ENCODE peak calls at places on chromosomes 16 and 17, in eight cellular contexts. F is heart left ventricle; D is fibroblast of the conjunctiva; T is hippocampal formation; R is effector memory CD4-positive, alpha-beta T cell; K is LNCaP clone FGC; E is iris pigment epithelial cell; Y is aorta. O is an unnamed sample.

GRCh38 chr16:57509231-57509923 is 23.1 kb upstream of the DOK4 start:
- DNase-seq in F (no peak), D (no peak), T (no peak), R (no peak), K (no peak), E (no peak), Y (no peak), O (no peak)

GRCh38 chr16:79013004-79013403 is 587.5 kb downstream of the MAF start:
- DNase-seq in F (no peak), D (no peak), T (no peak), R (no peak), K (no peak), E (no peak), Y (no peak), O (no peak)

GRCh38 chr17:50276588-50277356 is 2.5 kb downstream of the TMEM92 start:
- DNase-seq in F (no peak), D (no peak), T (no peak), R (no peak), K (no peak), E (no peak), Y (no peak), O (no peak)

GRCh38 chr17:44079877-44080821 is 9.6 kb downstream of the G6PC3 start:
- DNase-seq in F (no peak), D (no peak), T (no peak), R (no peak), K (no peak), E (no peak), Y (no peak), O (no peak)

GRCh38 chr17:77664097-77664729 is 294.3 kb upstream of the TNRC6C start:
- DNase-seq in F (no peak), D (no peak), T (no peak), R (no peak), K (no peak), E (no peak), Y (no peak), O (no peak)

GRCh38 chr17:56350592-56350991 is 197.3 kb downstream of the ANKFN1 start:
- DNase-seq in F (no peak), D (no peak), T (no peak), R (no peak), K (no peak), E (no peak), Y (no peak), O (no peak)

GRCh38 chr16:24203675-24204074 is 52.5 kb upstream of the CACNG3 start:
- DNase-seq in F (no peak), D (no peak), T (no peak), R (no peak), K (no peak), E (no peak), Y (no peak), O (no peak)

GRCh38 chr16:85151603-85152413 is 39.5 kb upstream of the CIBAR2 start:
- DNase-seq in F (peak; percentile 91), D (peak; percentile 69), T (no peak), R (no peak), K (no peak), E (peak; percentile 78), Y (peak; percentile 94), O (no peak)